ENCODE peak calls at places on chromosome 11, in six cellular contexts. T is stimulated activated CD8-positive, alpha-beta memory T cell treated with anti-CD3 and anti-CD28 coated beads, Interleukin-12 subunit alpha, Interleukin-12 subunit beta, amount 100 ng/mL, for 1 hour; B is cardiac fibroblast; O is mucosa of descending colon; L is GM12865; Y is HTR-8/SVneo. Z is an unnamed sample.

GRCh38 chr11:9953994-9954626 is 290.2 kb downstream of the SWAP70 start:
- DNase-seq in T (no peak), B (peak), O (no peak), L (no peak), Y (no peak), Z (no peak)

GRCh38 chr11:134486106-134486505 is 74.1 kb upstream of the B3GAT1 start:
- DNase-seq in T (no peak), B (no peak), O (no peak), L (no peak), Y (no peak), Z (no peak)

GRCh38 chr11:20353829-20354434 is 9.6 kb upstream of the HTATIP2 start:
- DNase-seq in T (no peak), B (peak), O (peak), L (peak), Y (no peak), Z (peak)

GRCh38 chr11:132289590-132290256 is 919.3 kb downstream of the NTM start:
- DNase-seq in T (no peak), B (no peak), O (no peak), L (peak), Y (no peak), Z (no peak)

GRCh38 chr11:3796346-3796745 is 1.0 kb downstream of the NUP98 start:
- DNase-seq in T (no peak), B (no peak), O (no peak), L (no peak), Y (no peak), Z (peak)

GRCh38 chr11:45702511-45702910 is 37.1 kb upstream of the CHST1 start:
- DNase-seq in T (no peak), B (no peak), O (no peak), L (no peak), Y (no peak), Z (no peak)

GRCh38 chr11:93895106-93895862 is 44.9 kb upstream of the VSTM5 start:
- DNase-seq in T (no peak), B (peak), O (peak), L (peak), Y (peak), Z (peak)

GRCh38 chr11:116882386-116882785 is 45.0 kb upstream of the APOA1 start:
- DNase-seq in T (no peak), B (peak), O (no peak), L (no peak), Y (no peak), Z (no peak)

GRCh38 chr11:47675851-47676250 is 33.5 kb upstream of the MTCH2 start:
- DNase-seq in T (no peak), B (no peak), O (no peak), L (no peak), Y (no peak), Z (no peak)